ENCODE peak calls at places on chromosomes 4 and X, in six cellular contexts. One of them, this sample, is unnamed.

GRCh38 chr4:48698029-48698901 is 81.8 kb downstream of the FRYL start:
- DNase-seq in activated CD8-positive, alpha-beta memory T cell treated with anti-CD3 and anti-CD28 coated beads for 48 hours: no peak
- DNase-seq in GM13977: no peak
- DNase-seq in brain microvascular endothelial cell: peak
- DNase-seq in cardiac muscle cell: peak
- DNase-seq in SW480: peak
- DNase-seq in this sample: no peak

GRCh38 chr4:158197194-158197593 is 13.1 kb upstream of the TMEM144 start:
- DNase-seq in GM13977: no peak
- DNase-seq in activated CD8-positive, alpha-beta memory T cell treated with anti-CD3 and anti-CD28 coated beads for 48 hours: no peak
- DNase-seq in SW480: no peak
- DNase-seq in brain microvascular endothelial cell: no peak
- DNase-seq in cardiac muscle cell: no peak
- DNase-seq in this sample: no peak

GRCh38 chr4:1843852-1844251 is 12.1 kb downstream of the LETM1 start:
- DNase-seq in cardiac muscle cell: peak
- DNase-seq in activated CD8-positive, alpha-beta memory T cell treated with anti-CD3 and anti-CD28 coated beads for 48 hours: no peak
- DNase-seq in SW480: no peak
- DNase-seq in GM13977: no peak
- DNase-seq in brain microvascular endothelial cell: no peak
- DNase-seq in this sample: no peak

GRCh38 chrX:153763989-153764755 is at the start of gene PLXNB3:
- DNase-seq in cardiac muscle cell: peak
- DNase-seq in activated CD8-positive, alpha-beta memory T cell treated with anti-CD3 and anti-CD28 coated beads for 48 hours: peak
- DNase-seq in SW480: peak
- DNase-seq in brain microvascular endothelial cell: peak
- DNase-seq in GM13977: peak
- DNase-seq in this sample: peak

GRCh38 chrX:123924181-123924580 is 37.3 kb upstream of the STAG2 start:
- DNase-seq in SW480: no peak
- DNase-seq in cardiac muscle cell: no peak
- DNase-seq in activated CD8-positive, alpha-beta memory T cell treated with anti-CD3 and anti-CD28 coated beads for 48 hours: no peak
- DNase-seq in brain microvascular endothelial cell: no peak
- DNase-seq in GM13977: no peak
- DNase-seq in this sample: no peak

GRCh38 chrX:18630956-18631355 is 41.0 kb downstream of the RS1 start:
- DNase-seq in activated CD8-positive, alpha-beta memory T cell treated with anti-CD3 and anti-CD28 coated beads for 48 hours: no peak
- DNase-seq in cardiac muscle cell: no peak
- DNase-seq in GM13977: no peak
- DNase-seq in SW480: no peak
- DNase-seq in brain microvascular endothelial cell: no peak
- DNase-seq in this sample: no peak

GRCh38 chr4:113436360-113436759 is 325.2 kb downstream of the CAMK2D start:
- DNase-seq in SW480: peak
- DNase-seq in brain microvascular endothelial cell: peak
- DNase-seq in cardiac muscle cell: peak
- DNase-seq in activated CD8-positive, alpha-beta memory T cell treated with anti-CD3 and anti-CD28 coated beads for 48 hours: no peak
- DNase-seq in GM13977: no peak
- DNase-seq in this sample: peak

GRCh38 chrX:70970482-70970999 is 39.6 kb upstream of the SLC7A3 start:
- DNase-seq in cardiac muscle cell: peak
- DNase-seq in brain microvascular endothelial cell: no peak
- DNase-seq in SW480: peak
- DNase-seq in activated CD8-positive, alpha-beta memory T cell treated with anti-CD3 and anti-CD28 coated beads for 48 hours: no peak
- DNase-seq in GM13977: no peak
- DNase-seq in this sample: peak

GRCh38 chrX:150621652-150622051 is 53.2 kb downstream of the MTM1 start:
- DNase-seq in cardiac muscle cell: no peak
- DNase-seq in brain microvascular endothelial cell: no peak
- DNase-seq in activated CD8-positive, alpha-beta memory T cell treated with anti-CD3 and anti-CD28 coated beads for 48 hours: no peak
- DNase-seq in GM13977: no peak
- DNase-seq in SW480: no peak
- DNase-seq in this sample: no peak

GRCh38 chr4:7995866-7996265 is 56.2 kb upstream of the AFAP1 start:
- DNase-seq in brain microvascular endothelial cell: no peak
- DNase-seq in GM13977: no peak
- DNase-seq in cardiac muscle cell: no peak
- DNase-seq in activated CD8-positive, alpha-beta memory T cell treated with anti-CD3 and anti-CD28 coated beads for 48 hours: no peak
- DNase-seq in SW480: no peak
- DNase-seq in this sample: no peak

GRCh38 chrX:649166-649565 is 18.6 kb downstream of the SHOX start:
- DNase-seq in brain microvascular endothelial cell: no peak
- DNase-seq in GM13977: no peak
- DNase-seq in activated CD8-positive, alpha-beta memory T cell treated with anti-CD3 and anti-CD28 coated beads for 48 hours: no peak
- DNase-seq in SW480: no peak
- DNase-seq in cardiac muscle cell: no peak
- DNase-seq in this sample: no peak

GRCh38 chrX:6021316-6022091 is 207.2 kb downstream of the NLGN4X start:
- DNase-seq in activated CD8-positive, alpha-beta memory T cell treated with anti-CD3 and anti-CD28 coated beads for 48 hours: no peak
- DNase-seq in cardiac muscle cell: peak
- DNase-seq in SW480: peak
- DNase-seq in brain microvascular endothelial cell: peak
- DNase-seq in GM13977: peak
- DNase-seq in this sample: peak

GRCh38 chr4:149706942-149707341 is 108.7 kb downstream of the IQCM start:
- DNase-seq in SW480: no peak
- DNase-seq in activated CD8-positive, alpha-beta memory T cell treated with anti-CD3 and anti-CD28 coated beads for 48 hours: no peak
- DNase-seq in brain microvascular endothelial cell: peak
- DNase-seq in cardiac muscle cell: no peak
- DNase-seq in GM13977: no peak
- DNase-seq in this sample: no peak

GRCh38 chr4:148735432-148736155 is 293.4 kb upstream of the NR3C2 start:
- DNase-seq in GM13977: no peak
- DNase-seq in cardiac muscle cell: no peak
- DNase-seq in activated CD8-positive, alpha-beta memory T cell treated with anti-CD3 and anti-CD28 coated beads for 48 hours: no peak
- DNase-seq in SW480: no peak
- DNase-seq in brain microvascular endothelial cell: no peak
- DNase-seq in this sample: no peak

GRCh38 chr4:152398060-152398459 is 137.8 kb downstream of the FBXW7 start:
- DNase-seq in SW480: peak
- DNase-seq in cardiac muscle cell: peak
- DNase-seq in activated CD8-positive, alpha-beta memory T cell treated with anti-CD3 and anti-CD28 coated beads for 48 hours: no peak
- DNase-seq in brain microvascular endothelial cell: no peak
- DNase-seq in GM13977: no peak
- DNase-seq in this sample: peak

GRCh38 chrX:50470103-50471031 is at the start of gene DGKK:
- DNase-seq in brain microvascular endothelial cell: no peak
- DNase-seq in cardiac muscle cell: no peak
- DNase-seq in SW480: no peak
- DNase-seq in activated CD8-positive, alpha-beta memory T cell treated with anti-CD3 and anti-CD28 coated beads for 48 hours: no peak
- DNase-seq in GM13977: no peak
- DNase-seq in this sample: no peak

GRCh38 chrX:109839694-109840358 is 106.8 kb upstream of the ACSL4 start:
- DNase-seq in SW480: peak
- DNase-seq in brain microvascular endothelial cell: peak
- DNase-seq in activated CD8-positive, alpha-beta memory T cell treated with anti-CD3 and anti-CD28 coated beads for 48 hours: no peak
- DNase-seq in GM13977: no peak
- DNase-seq in cardiac muscle cell: peak
- DNase-seq in this sample: no peak

GRCh38 chrX:38138900-38139299 is 81.8 kb downstream of the SRPX start:
- DNase-seq in activated CD8-positive, alpha-beta memory T cell treated with anti-CD3 and anti-CD28 coated beads for 48 hours: no peak
- DNase-seq in SW480: no peak
- DNase-seq in GM13977: no peak
- DNase-seq in cardiac muscle cell: no peak
- DNase-seq in brain microvascular endothelial cell: no peak
- DNase-seq in this sample: no peak

GRCh38 chr4:176790398-176790797 is 2.3 kb downstream of the VEGFC start:
- DNase-seq in GM13977: no peak
- DNase-seq in activated CD8-positive, alpha-beta memory T cell treated with anti-CD3 and anti-CD28 coated beads for 48 hours: no peak
- DNase-seq in brain microvascular endothelial cell: no peak
- DNase-seq in SW480: no peak
- DNase-seq in cardiac muscle cell: no peak
- DNase-seq in this sample: no peak

GRCh38 chrX:1521459-1521956 is 15.5 kb downstream of the P2RY8 start:
- DNase-seq in activated CD8-positive, alpha-beta memory T cell treated with anti-CD3 and anti-CD28 coated beads for 48 hours: no peak
- DNase-seq in cardiac muscle cell: no peak
- DNase-seq in brain microvascular endothelial cell: no peak
- DNase-seq in GM13977: peak
- DNase-seq in SW480: no peak
- DNase-seq in this sample: peak

GRCh38 chrX:11407331-11408110 is 114.3 kb downstream of the AMELX start:
- DNase-seq in brain microvascular endothelial cell: no peak
- DNase-seq in GM13977: no peak
- DNase-seq in activated CD8-positive, alpha-beta memory T cell treated with anti-CD3 and anti-CD28 coated beads for 48 hours: no peak
- DNase-seq in cardiac muscle cell: peak
- DNase-seq in SW480: no peak
- DNase-seq in this sample: no peak

GRCh38 chrX:141619336-141619735 is 29.8 kb downstream of the SPANXA2 start:
- DNase-seq in SW480: no peak
- DNase-seq in GM13977: no peak
- DNase-seq in cardiac muscle cell: no peak
- DNase-seq in activated CD8-positive, alpha-beta memory T cell treated with anti-CD3 and anti-CD28 coated beads for 48 hours: no peak
- DNase-seq in brain microvascular endothelial cell: no peak
- DNase-seq in this sample: no peak

GRCh38 chr4:2395038-2395437 is 23.4 kb downstream of the ZFYVE28 start:
- DNase-seq in cardiac muscle cell: peak
- DNase-seq in brain microvascular endothelial cell: no peak
- DNase-seq in GM13977: no peak
- DNase-seq in SW480: no peak
- DNase-seq in activated CD8-positive, alpha-beta memory T cell treated with anti-CD3 and anti-CD28 coated beads for 48 hours: no peak
- DNase-seq in this sample: no peak

This sample was measured in Karpas-422.